ENCODE peak calls at places on chromosomes 12 and 14, in six cellular contexts. U, S, C, K, G and O are unnamed samples.
A peak's percentile ranks its signal among the peaks of the same experiment; 100 is the strongest.

GRCh38 chr12:45914090-45914489 is 76.3 kb downstream of the SCAF11 start:
- DNase-seq in U (no peak), S (no peak), C (no peak), K (no peak), G (peak; percentile 84), O (no peak)

GRCh38 chr12:55659486-55660385 is 23.0 kb downstream of the OR10P1 start:
- DNase-seq in U (no peak), S (no peak), C (no peak), K (peak; percentile 85), G (peak; percentile 43), O (no peak)

GRCh38 chr12:56581418-56582145 is 48.5 kb downstream of the BAZ2A start:
- DNase-seq in U (no peak), S (no peak), C (peak; percentile 62), K (no peak), G (peak; percentile 78), O (no peak)

GRCh38 chr14:47567273-47567672 is 108.1 kb downstream of the MDGA2 start:
- DNase-seq in U (no peak), S (no peak), C (no peak), K (no peak), G (no peak), O (no peak)

GRCh38 chr12:79023261-79023660 is 158.7 kb downstream of the SYT1 start:
- DNase-seq in U (no peak), S (no peak), C (no peak), K (no peak), G (no peak), O (no peak)

GRCh38 chr14:57533214-57533613 is 39.6 kb upstream of the CCDC198 start:
- DNase-seq in U (peak; percentile 13), S (no peak), C (no peak), K (no peak), G (peak; percentile 2), O (no peak)

GRCh38 chr12:100473716-100474150 is at the start of gene NR1H4:
- DNase-seq in U (no peak), S (no peak), C (no peak), K (no peak), G (peak; percentile 75), O (no peak)

GRCh38 chr14:58607571-58608317 is 30.0 kb upstream of the DACT1 start:
- DNase-seq in U (no peak), S (no peak), C (no peak), K (no peak), G (peak; percentile 83), O (no peak)

GRCh38 chr14:100108840-100109593 is 43.8 kb downstream of the EVL start:
- DNase-seq in U (no peak), S (no peak), C (peak; percentile 35), K (peak; percentile 45), G (peak; percentile 35), O (no peak)

GRCh38 chr12:122423258-122424165 is 1.0 kb upstream of the CLIP1 start:
- DNase-seq in U (peak; percentile 12), S (no peak), C (no peak), K (no peak), G (peak; percentile 67), O (no peak)

GRCh38 chr14:56125772-56126411 is 7.7 kb downstream of the PELI2 start:
- DNase-seq in U (peak; percentile 38), S (no peak), C (no peak), K (no peak), G (peak; percentile 15), O (no peak)

GRCh38 chr14:104146651-104147345 is 8.4 kb downstream of the KIF26A start:
- DNase-seq in U (no peak), S (no peak), C (peak; percentile 35), K (peak; percentile 19), G (no peak), O (no peak)

GRCh38 chr12:113103756-113104450 is 31.7 kb downstream of the RASAL1 start:
- DNase-seq in U (peak; percentile 75), S (no peak), C (peak; percentile 75), K (no peak), G (no peak), O (peak; percentile 64)

GRCh38 chr12:54425696-54426095 is 6.6 kb upstream of the ITGA5 start:
- DNase-seq in U (no peak), S (no peak), C (no peak), K (no peak), G (no peak), O (no peak)

GRCh38 chr14:101628471-101628966 is 67.2 kb downstream of the DIO3 start:
- DNase-seq in U (peak; percentile 76), S (no peak), C (peak; percentile 77), K (peak; percentile 70), G (peak; percentile 54), O (peak; percentile 84)

GRCh38 chr14:96698846-96699543 is 98.2 kb upstream of the VRK1 start:
- DNase-seq in U (no peak), S (no peak), C (no peak), K (no peak), G (no peak), O (no peak)

GRCh38 chr14:61119006-61119405 is 138.0 kb downstream of the SLC38A6 start:
- DNase-seq in U (no peak), S (no peak), C (no peak), K (no peak), G (no peak), O (no peak)

GRCh38 chr12:85872497-85873091 is 1.5 kb upstream of the NTS start:
- DNase-seq in U (no peak), S (no peak), C (no peak), K (no peak), G (peak; percentile 52), O (no peak)

GRCh38 chr12:84411031-84411430 is 501.6 kb downstream of the SLC6A15 start:
- DNase-seq in U (no peak), S (no peak), C (no peak), K (no peak), G (no peak), O (no peak)

GRCh38 chr12:104600790-104601739 is 144.3 kb downstream of the CHST11 start:
- DNase-seq in U (peak; percentile 45), S (no peak), C (no peak), K (no peak), G (no peak), O (no peak)

GRCh38 chr12:75086086-75087038 is 123.3 kb downstream of the KCNC2 start:
- DNase-seq in U (no peak), S (no peak), C (no peak), K (no peak), G (peak; percentile 83), O (no peak)

GRCh38 chr12:111454716-111455447 is 49.2 kb downstream of the SH2B3 start:
- DNase-seq in U (no peak), S (no peak), C (no peak), K (no peak), G (no peak), O (no peak)

GRCh38 chr14:70473825-70474224 is 21.9 kb downstream of the ADAM21 start:
- DNase-seq in U (no peak), S (no peak), C (no peak), K (no peak), G (no peak), O (no peak)

GRCh38 chr12:132837693-132838463 is 9.2 kb upstream of the GOLGA3 start:
- DNase-seq in U (no peak), S (no peak), C (no peak), K (no peak), G (no peak), O (no peak)

GRCh38 chr12:92012691-92013090 is 133.0 kb downstream of the BTG1 start:
- DNase-seq in U (no peak), S (no peak), C (no peak), K (no peak), G (no peak), O (no peak)

GRCh38 chr14:35384386-35385041 is 20.0 kb downstream of the NFKBIA start:
- DNase-seq in U (peak; percentile 50), S (no peak), C (no peak), K (peak; percentile 78), G (peak; percentile 96), O (no peak)

GRCh38 chr12:18443768-18444437 is 182.6 kb downstream of the PIK3C2G start:
- DNase-seq in U (no peak), S (no peak), C (no peak), K (no peak), G (peak; percentile 72), O (no peak)

GRCh38 chr12:96257550-96258392 is 63.6 kb downstream of the ELK3 start:
- DNase-seq in U (no peak), S (no peak), C (no peak), K (no peak), G (no peak), O (no peak)

GRCh38 chr14:104929268-104930230 is 4.9 kb downstream of the PLD4 start:
- DNase-seq in U (no peak), S (no peak), C (no peak), K (no peak), G (no peak), O (no peak)

GRCh38 chr12:77354766-77355362 is 289.5 kb upstream of the E2F7 start:
- DNase-seq in U (no peak), S (no peak), C (no peak), K (no peak), G (peak; percentile 42), O (no peak)

DNA sequence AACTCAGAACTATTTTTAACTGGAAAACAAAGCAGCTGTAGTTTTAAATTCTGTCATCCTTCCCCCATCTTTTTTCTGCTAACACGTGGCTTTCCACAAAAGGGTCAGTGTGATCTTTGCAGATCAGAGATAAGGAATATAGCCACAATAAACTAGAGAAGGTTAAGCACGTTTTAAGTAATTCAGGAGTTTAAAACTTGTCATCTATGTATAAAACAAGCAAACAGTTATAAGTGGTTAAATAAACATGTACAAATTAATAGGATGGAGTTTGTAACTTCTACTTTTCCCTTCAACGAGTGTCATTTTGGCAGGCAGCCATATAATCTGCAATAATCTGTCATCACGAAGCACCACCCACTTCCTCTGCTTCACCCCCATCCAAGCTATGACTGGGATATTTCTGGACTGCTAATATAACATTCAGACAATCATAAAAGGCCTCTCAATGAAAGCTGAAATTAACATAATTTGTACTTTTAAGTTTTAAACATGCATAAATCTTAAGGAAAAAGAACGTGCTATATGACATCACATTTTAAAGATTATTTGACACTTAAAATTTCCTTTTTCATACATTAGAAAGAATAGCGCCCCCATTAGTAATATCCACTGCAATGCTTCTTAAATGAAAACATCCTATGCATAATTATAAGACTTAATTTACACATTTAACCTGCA is 15.2 kb downstream of the TAOK3 start:
- DNase-seq in U (no peak), S (no peak), C (peak; percentile 67), K (no peak), G (peak; percentile 36), O (no peak)
- H3K4me1 ChIP-seq in U (peaks cover 29% of the 10 kb centered on the region), S (peaks cover 11% of the 10 kb centered on the region), C (peaks cover 35% of the 10 kb centered on the region), K (peaks cover 8% of the 10 kb centered on the region), G (peaks cover 11% of the 10 kb centered on the region), O (peaks cover 61% of the 10 kb centered on the region)

DNA sequence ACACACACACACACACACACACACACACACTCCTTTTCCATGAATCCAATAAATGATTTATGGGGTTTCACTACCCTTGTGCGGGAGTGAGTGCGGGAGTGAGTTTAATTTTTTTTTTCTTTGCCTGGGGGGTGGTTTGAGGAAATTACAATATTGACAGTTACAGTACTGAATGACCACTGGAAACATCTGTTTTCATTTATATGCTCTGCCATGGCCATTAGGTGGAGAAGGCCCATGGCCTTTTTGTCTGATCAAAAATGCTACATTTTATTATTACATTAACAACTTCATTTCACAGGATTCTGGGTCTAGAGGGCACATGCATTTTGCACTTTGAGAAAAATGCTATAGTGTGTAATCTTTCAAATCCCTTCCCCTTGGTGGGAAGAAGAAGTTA is 5.9 kb downstream of the TBX3 start:
- DNase-seq in U (no peak), S (no peak), C (no peak), K (no peak), G (no peak), O (no peak)
- H3K27ac ChIP-seq in U (peak overlapping the region; percentile 99), S (no peak overlapping the region), C (no peak overlapping the region), K (no peak overlapping the region), G (peak overlapping the region; percentile 95), O (peak overlapping the region; percentile 90)

GRCh38 chr14:65237956-65238355 is 135.6 kb upstream of the MAX start:
- DNase-seq in U (no peak), S (no peak), C (no peak), K (no peak), G (peak; percentile 35), O (no peak)
- H3K4me3 ChIP-seq in U (no peak overlapping the region), S (no peak overlapping the region), C (no peak overlapping the region), K (no peak overlapping the region), G (no peak overlapping the region), O (no peak overlapping the region)

GRCh38 chr12:49803693-49804450 is 24.3 kb downstream of the NCKAP5L start:
- DNase-seq in U (no peak), S (no peak), C (no peak), K (no peak), G (no peak), O (no peak)
- H3K4me1 ChIP-seq in U (peaks cover 6% of the 10 kb centered on the region), S (peaks cover 4% of the 10 kb centered on the region), C (no peaks in the 10 kb centered on the region), K (no peaks in the 10 kb centered on the region), G (peaks cover under 1% of the 10 kb centered on the region), O (peaks cover 13% of the 10 kb centered on the region)